ENCODE peak calls at places on chromosomes 11 and 22, in five cellular contexts. L is WTC11, J is OCI-LY7, H is Calu3, S is GM06990. G is an unnamed sample.

GRCh38 chr11:113505046-113505445 is 29.8 kb upstream of the DRD2 start:
- DNase-seq in L (no peak), H (no peak), J (no peak), S (no peak), G (no peak)

GRCh38 chr11:65366340-65366773 is 11.8 kb downstream of the TIGD3 start:
- DNase-seq in J (peak; percentile 80), H (peak; percentile 49), S (no peak), L (no peak), G (no peak)

GRCh38 chr11:424232-424631 is 9.4 kb upstream of the SIGIRR start:
- DNase-seq in J (no peak), H (no peak), L (no peak), S (no peak), G (no peak)

GRCh38 chr11:115764172-115764571 is 260.0 kb upstream of the CADM1 start:
- DNase-seq in H (no peak), J (no peak), S (no peak), L (no peak), G (no peak)

GRCh38 chr11:4680341-4680740 is 17.3 kb downstream of the OR51E2 start:
- DNase-seq in J (no peak), H (no peak), S (no peak), L (no peak), G (no peak)

GRCh38 chr11:127392575-127392974 is 392.0 kb upstream of the KIRREL3 start:
- DNase-seq in S (no peak), J (no peak), L (no peak), H (no peak), G (no peak)

GRCh38 chr11:73856001-73856663 is 20.5 kb downstream of the COA4 start:
- DNase-seq in S (no peak), H (no peak), L (no peak), J (no peak), G (no peak)

GRCh38 chr11:66070604-66071325 is 693 bp downstream of the PACS1 start:
- DNase-seq in J (no peak), H (peak; percentile 30), S (peak; percentile 37), L (peak; percentile 45), G (no peak)

GRCh38 chr11:120929664-120930154 is 94.2 kb upstream of the TBCEL start:
- DNase-seq in J (peak; percentile 73), L (peak; percentile 84), H (peak; percentile 40), S (peak; percentile 40), G (no peak)

GRCh38 chr11:35088676-35089075 is 50.3 kb upstream of the CD44 start:
- DNase-seq in H (peak; percentile 58), J (no peak), L (no peak), S (no peak), G (no peak)

GRCh38 chr11:90614318-90614717 is 391.5 kb upstream of the CHORDC1 start:
- DNase-seq in S (no peak), L (no peak), J (no peak), H (no peak), G (no peak)

GRCh38 chr11:129257512-129257911 is 65.4 kb upstream of the ARHGAP32 start:
- DNase-seq in S (no peak), J (no peak), H (no peak), L (no peak), G (no peak)

GRCh38 chr11:123559418-123559817 is 95.0 kb downstream of the SCN3B start:
- DNase-seq in L (no peak), S (no peak), J (no peak), H (no peak), G (no peak)

GRCh38 chr11:40204228-40204627 is 1255.2 kb downstream of the LRRC4C start:
- DNase-seq in L (no peak), H (no peak), S (no peak), J (no peak), G (no peak)

GRCh38 chr22:23282986-23283385 is 102.7 kb downstream of the BCR start:
- DNase-seq in J (no peak), S (no peak), L (no peak), H (no peak), G (no peak)

GRCh38 chr11:8671242-8671641 is 11.2 kb downstream of the TRIM66 start:
- DNase-seq in L (peak; percentile 69), J (no peak), S (no peak), H (no peak), G (no peak)

GRCh38 chr11:2204361-2205213 is 33.0 kb upstream of the TH start:
- DNase-seq in L (peak; percentile 7), H (no peak), J (no peak), S (no peak), G (no peak)

GRCh38 chr11:111635706-111636045 is 33.4 kb downstream of the SIK2 start:
- DNase-seq in J (no peak), L (no peak), S (no peak), H (no peak), G (no peak)

GRCh38 chr11:131279685-131280084 is 90.7 kb upstream of the NTM start:
- DNase-seq in H (no peak), L (no peak), J (no peak), S (no peak), G (no peak)

GRCh38 chr11:72771507-72771906 is 19.3 kb upstream of the ARAP1 start:
- DNase-seq in S (no peak), J (no peak), H (no peak), L (no peak), G (no peak)

GRCh38 chr11:2799881-2800654 is 85.5 kb downstream of the CDKN1C start:
- DNase-seq in S (no peak), L (peak; percentile 9), H (no peak), J (no peak), G (no peak)

GRCh38 chr11:98940913-98941312 is 79.8 kb upstream of the CNTN5 start:
- DNase-seq in L (peak; percentile 28), H (no peak), S (no peak), J (no peak), G (no peak)

GRCh38 chr22:24104307-24105017 is 76.8 kb upstream of the SUSD2 start:
- DNase-seq in L (no peak), S (no peak), J (no peak), H (no peak), G (no peak)

GRCh38 chr11:90468923-90469322 is 246.1 kb upstream of the CHORDC1 start:
- DNase-seq in J (no peak), L (no peak), H (peak; percentile 1), S (no peak), G (no peak)

GRCh38 chr11:82174610-82175009 is 559.1 kb downstream of the FAM181B start:
- DNase-seq in L (peak; percentile 21), H (no peak), J (no peak), S (no peak), G (no peak)

GRCh38 chr11:1108246-1108900 is 33.7 kb downstream of the MUC2 start:
- DNase-seq in S (no peak), L (no peak), J (no peak), H (no peak), G (no peak)

GRCh38 chr22:43151251-43152000 is at the start of gene TSPO:
- DNase-seq in L (no peak), S (no peak), J (peak; percentile 27), H (peak; percentile 67), G (peak; percentile 71)

GRCh38 chr11:20049231-20049630 is 111.0 kb downstream of the DBX1 start:
- DNase-seq in J (no peak), S (no peak), H (no peak), L (no peak), G (no peak)

GRCh38 chr11:57069942-57070341 is 81.2 kb downstream of the OR5AK2 start:
- DNase-seq in S (no peak), J (no peak), H (no peak), L (no peak), G (no peak)

GRCh38 chr11:73240190-73240781 is 22.2 kb downstream of the P2RY2 start:
- DNase-seq in H (no peak), J (no peak), S (no peak), L (no peak), G (no peak)

GRCh38 chr22:46984751-46985506 is 222.5 kb downstream of the TBC1D22A start:
- DNase-seq in J (no peak), S (no peak), L (no peak), H (peak; percentile 59), G (no peak)

GRCh38 chr22:46986788-46987187 is 224.3 kb downstream of the TBC1D22A start:
- DNase-seq in L (no peak), S (no peak), H (no peak), J (no peak), G (no peak)

GRCh38 chr22:46982635-46983034 is 220.2 kb downstream of the TBC1D22A start:
- DNase-seq in H (no peak), J (no peak), L (no peak), S (no peak), G (no peak)

GRCh38 chr22:46983046-46983445 is 220.6 kb downstream of the TBC1D22A start:
- DNase-seq in J (no peak), H (no peak), L (no peak), S (no peak), G (no peak)

DNA sequence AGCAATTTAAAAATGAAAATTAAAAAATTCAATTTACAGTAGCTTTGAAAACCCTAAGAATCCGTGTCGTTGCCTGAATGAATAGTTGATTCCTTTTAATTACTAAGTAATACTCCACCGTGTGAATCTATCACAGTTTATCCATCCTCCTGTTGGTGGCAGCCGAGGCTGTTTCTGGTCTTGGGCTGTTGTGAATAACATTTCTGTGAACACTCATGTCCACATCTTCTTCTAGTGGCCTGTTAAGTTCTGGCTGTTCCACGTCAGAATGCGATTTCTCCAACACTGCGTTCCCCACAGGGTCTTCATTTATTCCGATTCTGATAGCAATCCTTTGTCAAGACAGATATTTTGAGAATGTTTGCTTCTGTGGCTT is 223.0 kb downstream of the TBC1D22A start:
- DNase-seq in L (no peak), S (no peak), H (no peak), J (no peak), G (no peak)
- TF ChIP-seq CTCF in L (no peak), S (no peak), H (no peak), J (peak; percentile 17), G (no peak)

GRCh38 chr11:45852018-45852711 is 4.9 kb downstream of the CRY2 start:
- DNase-seq in H (no peak), J (no peak), S (no peak), L (peak; percentile 32), G (no peak)
- TF ChIP-seq CTCF in H (no peak), J (no peak), S (no peak), L (no peak), G (no peak)

GRCh38 chr11:22670803-22671202 is 4.4 kb downstream of the GAS2 start:
- DNase-seq in L (no peak), S (no peak), J (no peak), H (no peak), G (no peak)
- TF ChIP-seq CTCF in L (no peak), S (peak; percentile 30), J (peak; percentile 24), H (no peak), G (no peak)

DNA sequence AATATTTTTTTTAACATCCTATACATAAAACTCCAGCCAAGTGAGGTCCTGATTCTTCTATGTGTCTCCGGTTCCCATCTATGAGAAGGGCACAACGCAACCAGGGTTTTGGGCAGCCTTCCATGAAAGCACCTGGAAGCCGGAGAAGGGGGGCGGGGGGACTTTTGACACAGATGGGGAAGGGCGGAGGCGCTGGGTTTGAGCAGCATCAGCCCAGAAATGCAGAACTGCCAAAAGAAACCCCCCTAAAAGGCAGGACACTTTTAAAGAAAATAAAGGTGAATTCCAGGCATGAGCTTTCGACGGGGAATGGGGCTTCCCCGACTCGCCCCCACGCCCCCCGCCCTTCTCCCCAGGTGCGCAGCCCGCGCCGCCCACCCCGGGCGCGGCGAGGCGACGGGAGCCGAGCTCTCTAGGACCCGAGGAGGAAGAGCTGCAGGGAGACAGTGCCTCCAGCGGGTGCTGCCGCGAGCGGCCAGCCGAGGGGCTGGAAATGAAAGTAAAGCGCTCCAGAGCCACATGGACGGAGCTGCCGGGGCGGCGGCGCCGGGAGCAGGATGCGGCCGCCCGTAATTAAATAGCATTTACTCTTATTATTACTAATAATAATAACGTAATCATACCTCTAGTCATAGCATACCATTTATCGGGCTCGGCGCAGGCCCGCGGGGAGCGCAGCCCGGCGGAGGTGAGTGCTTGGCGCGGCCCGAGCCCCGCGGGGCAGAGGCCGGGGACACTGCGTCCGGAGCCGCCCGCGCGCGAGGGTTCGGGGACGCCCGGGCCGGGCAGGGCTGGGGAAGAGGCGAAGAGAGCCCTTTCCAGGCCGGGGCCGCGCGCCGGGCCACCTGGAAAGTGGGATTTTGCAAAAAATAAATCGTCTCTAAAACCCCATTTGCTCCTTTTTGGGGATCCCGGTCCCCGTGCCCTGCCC is at the start of gene ZC3H7B:
- DNase-seq in L (peak; percentile 83), S (peak; percentile 91), J (peak; percentile 92), H (peak; percentile 87), G (peak; percentile 74)
- TF ChIP-seq CTCF in L (no peak), S (peak; percentile 62), J (peak; percentile 67), H (peak; percentile 20), G (no peak)